ENCODE peak calls at places on chromosomes 3 and 15, in five cellular contexts. One of them, this sample, is unnamed.

GRCh38 chr3:39202094-39202493 is 9.7 kb upstream of the XIRP1 start:
- DNase-seq in mucosa of gallbladder: no peak
- DNase-seq in Caco-2: no peak
- DNase-seq in HEK293T: no peak
- DNase-seq in NCI-H2029: no peak
- DNase-seq in this sample: no peak

GRCh38 chr15:45458746-45459403 is 63.7 kb downstream of the SLC30A4 start:
- DNase-seq in mucosa of gallbladder: peak; percentile 79
- DNase-seq in Caco-2: peak; percentile 53
- DNase-seq in HEK293T: peak; percentile 45
- DNase-seq in NCI-H2029: peak; percentile 23
- DNase-seq in this sample: peak; percentile 8

GRCh38 chr15:40098489-40099261 is 10.0 kb downstream of the BMF start:
- DNase-seq in mucosa of gallbladder: peak; percentile 89
- DNase-seq in Caco-2: peak; percentile 94
- DNase-seq in HEK293T: peak; percentile 75
- DNase-seq in NCI-H2029: peak; percentile 75
- DNase-seq in this sample: peak; percentile 87

GRCh38 chr3:69671082-69671952 is 67.9 kb upstream of the MITF start:
- DNase-seq in mucosa of gallbladder: peak; percentile 53
- DNase-seq in Caco-2: no peak
- DNase-seq in HEK293T: peak; percentile 39
- DNase-seq in NCI-H2029: peak; percentile 20
- DNase-seq in this sample: peak; percentile 17

GRCh38 chr3:194472290-194472920 is 14.4 kb downstream of the ATP13A3 start:
- DNase-seq in mucosa of gallbladder: peak; percentile 51
- DNase-seq in Caco-2: no peak
- DNase-seq in HEK293T: peak; percentile 20
- DNase-seq in NCI-H2029: peak; percentile 45
- DNase-seq in this sample: peak; percentile 33

GRCh38 chr15:101675796-101676582 is 23.8 kb upstream of the TM2D3 start:
- DNase-seq in mucosa of gallbladder: no peak
- DNase-seq in Caco-2: no peak
- DNase-seq in HEK293T: no peak
- DNase-seq in NCI-H2029: no peak
- DNase-seq in this sample: no peak

GRCh38 chr3:190497809-190498208 is 16.1 kb upstream of the IL1RAP start:
- DNase-seq in mucosa of gallbladder: no peak
- DNase-seq in Caco-2: no peak
- DNase-seq in HEK293T: no peak
- DNase-seq in NCI-H2029: no peak
- DNase-seq in this sample: no peak

GRCh38 chr3:129311054-129311902 is 32.6 kb downstream of the HMCES start:
- DNase-seq in mucosa of gallbladder: no peak
- DNase-seq in Caco-2: no peak
- DNase-seq in HEK293T: no peak
- DNase-seq in NCI-H2029: no peak
- DNase-seq in this sample: no peak

GRCh38 chr15:71226536-71227455 is 111.5 kb downstream of the THSD4 start:
- DNase-seq in mucosa of gallbladder: no peak
- DNase-seq in Caco-2: no peak
- DNase-seq in HEK293T: no peak
- DNase-seq in NCI-H2029: no peak
- DNase-seq in this sample: no peak

GRCh38 chr3:66644549-66644948 is 143.7 kb upstream of the LRIG1 start:
- DNase-seq in mucosa of gallbladder: no peak
- DNase-seq in Caco-2: no peak
- DNase-seq in HEK293T: no peak
- DNase-seq in NCI-H2029: no peak
- DNase-seq in this sample: no peak

GRCh38 chr15:29138260-29138659 is 131.4 kb downstream of the NSMCE3 start:
- DNase-seq in mucosa of gallbladder: no peak
- DNase-seq in Caco-2: no peak
- DNase-seq in HEK293T: no peak
- DNase-seq in NCI-H2029: no peak
- DNase-seq in this sample: no peak

GRCh38 chr15:60374628-60375081 is 23.1 kb downstream of the ANXA2 start:
- DNase-seq in mucosa of gallbladder: peak; percentile 78
- DNase-seq in Caco-2: peak; percentile 77
- DNase-seq in HEK293T: peak; percentile 21
- DNase-seq in NCI-H2029: peak; percentile 74
- DNase-seq in this sample: no peak

GRCh38 chr3:174253940-174254339 is 605.2 kb upstream of the NAALADL2 start:
- DNase-seq in mucosa of gallbladder: no peak
- DNase-seq in Caco-2: no peak
- DNase-seq in HEK293T: no peak
- DNase-seq in NCI-H2029: no peak
- DNase-seq in this sample: no peak

GRCh38 chr3:52388348-52388821 is 56.5 kb downstream of the SEMA3G start:
- DNase-seq in mucosa of gallbladder: no peak
- DNase-seq in Caco-2: no peak
- DNase-seq in HEK293T: no peak
- DNase-seq in NCI-H2029: no peak
- DNase-seq in this sample: no peak

GRCh38 chr3:88954853-88955252 is 152.6 kb upstream of the EPHA3 start:
- DNase-seq in mucosa of gallbladder: no peak
- DNase-seq in Caco-2: no peak
- DNase-seq in HEK293T: no peak
- DNase-seq in NCI-H2029: no peak
- DNase-seq in this sample: no peak

GRCh38 chr3:152021951-152022461 is 148.6 kb downstream of the SUCNR1 start:
- DNase-seq in mucosa of gallbladder: no peak
- DNase-seq in Caco-2: no peak
- DNase-seq in HEK293T: no peak
- DNase-seq in NCI-H2029: no peak
- DNase-seq in this sample: no peak

GRCh38 chr15:56327721-56328502 is 37.3 kb upstream of the TEX9 start:
- DNase-seq in mucosa of gallbladder: no peak
- DNase-seq in Caco-2: no peak
- DNase-seq in HEK293T: no peak
- DNase-seq in NCI-H2029: no peak
- DNase-seq in this sample: no peak

GRCh38 chr15:98853161-98853560 is 154.4 kb downstream of the PGPEP1L start:
- DNase-seq in mucosa of gallbladder: peak; percentile 94
- DNase-seq in Caco-2: peak; percentile 79
- DNase-seq in HEK293T: peak; percentile 74
- DNase-seq in NCI-H2029: peak; percentile 66
- DNase-seq in this sample: peak; percentile 82

GRCh38 chr3:55198554-55198953 is 270.7 kb upstream of the LRTM1 start:
- DNase-seq in mucosa of gallbladder: no peak
- DNase-seq in Caco-2: no peak
- DNase-seq in HEK293T: no peak
- DNase-seq in NCI-H2029: no peak
- DNase-seq in this sample: no peak

GRCh38 chr3:169812124-169812843 is 386 bp upstream of the LRRIQ4 start:
- DNase-seq in mucosa of gallbladder: peak; percentile 50
- DNase-seq in Caco-2: peak; percentile 44
- DNase-seq in HEK293T: peak; percentile 63
- DNase-seq in NCI-H2029: peak; percentile 71
- DNase-seq in this sample: peak; percentile 58

GRCh38 chr15:83111149-83111548 is 3.7 kb downstream of the TM6SF1 start:
- DNase-seq in mucosa of gallbladder: no peak
- DNase-seq in Caco-2: no peak
- DNase-seq in HEK293T: no peak
- DNase-seq in NCI-H2029: no peak
- DNase-seq in this sample: no peak

GRCh38 chr3:32420138-32420981 is 28.7 kb downstream of the CMTM7 start:
- DNase-seq in mucosa of gallbladder: peak; percentile 60
- DNase-seq in Caco-2: peak; percentile 82
- DNase-seq in HEK293T: no peak
- DNase-seq in NCI-H2029: no peak
- DNase-seq in this sample: no peak

GRCh38 chr15:41487376-41487775 is 6.3 kb upstream of the ITPKA start:
- DNase-seq in mucosa of gallbladder: no peak
- DNase-seq in Caco-2: no peak
- DNase-seq in HEK293T: no peak
- DNase-seq in NCI-H2029: no peak
- DNase-seq in this sample: no peak

GRCh38 chr3:89049119-89049518 is 58.3 kb upstream of the EPHA3 start:
- DNase-seq in mucosa of gallbladder: no peak
- DNase-seq in Caco-2: peak; percentile 31
- DNase-seq in HEK293T: peak; percentile 25
- DNase-seq in NCI-H2029: no peak
- DNase-seq in this sample: no peak